ENCODE peak calls at places on chromosomes 7 and 10, in eight cellular contexts. Y is activated B cell treated with CpG ODN at 0.5 μM for 24 hours, A is left ventricle myocardium inferior, L is OCI-LY7, N is Panc1, Z is transverse colon, P is progenitor cell of endocrine pancreas, U is NB4. W is an unnamed sample.

GRCh38 chr10:26946103-26946907 is 85.5 kb upstream of the ABI1 start:
- DNase-seq in Y (no peak), A (no peak), L (no peak), N (no peak), Z (no peak), P (no peak), U (no peak), W (no peak)

GRCh38 chr7:93894966-93895650 is 4.6 kb upstream of the TFPI2 start:
- DNase-seq in Y (no peak), A (no peak), L (no peak), N (no peak), Z (no peak), P (no peak), U (no peak), W (no peak)

GRCh38 chr10:73875139-73875475 is 752 bp upstream of the CAMK2G start:
- DNase-seq in Y (no peak), A (no peak), L (peak; percentile 38), N (no peak), Z (no peak), P (no peak), U (no peak), W (no peak)

GRCh38 chr10:133422821-133423771 is 1.3 kb downstream of the SPRN start:
- DNase-seq in Y (no peak), A (no peak), L (no peak), N (no peak), Z (no peak), P (no peak), U (no peak), W (no peak)

GRCh38 chr7:108049962-108050361 is 47.0 kb upstream of the LAMB1 start:
- DNase-seq in Y (no peak), A (no peak), L (no peak), N (no peak), Z (no peak), P (no peak), U (no peak), W (no peak)

GRCh38 chr10:52170776-52171175 is 143.3 kb upstream of the DKK1 start:
- DNase-seq in Y (no peak), A (no peak), L (no peak), N (no peak), Z (no peak), P (no peak), U (no peak), W (no peak)

GRCh38 chr7:34846976-34847375 is 189.0 kb downstream of the NPSR1 start:
- DNase-seq in Y (no peak), A (no peak), L (no peak), N (no peak), Z (no peak), P (no peak), U (no peak), W (no peak)

GRCh38 chr10:97412891-97413304 is 11.8 kb upstream of the RRP12 start:
- DNase-seq in Y (no peak), A (no peak), L (no peak), N (no peak), Z (no peak), P (no peak), U (no peak), W (no peak)

GRCh38 chr10:24219963-24220362 is 11.0 kb downstream of the KIAA1217 start:
- DNase-seq in Y (no peak), A (no peak), L (no peak), N (no peak), Z (no peak), P (no peak), U (no peak), W (no peak)

GRCh38 chr7:7261863-7262262 is 79.5 kb downstream of the C1GALT1 start:
- DNase-seq in Y (no peak), A (no peak), L (no peak), N (no peak), Z (no peak), P (no peak), U (no peak), W (no peak)

GRCh38 chr7:94525917-94526316 is 16.3 kb downstream of the CASD1 start:
- DNase-seq in Y (no peak), A (no peak), L (no peak), N (no peak), Z (no peak), P (no peak), U (no peak), W (no peak)

GRCh38 chr10:11406746-11407145 is 204.7 kb downstream of the USP6NL start:
- DNase-seq in Y (no peak), A (no peak), L (no peak), N (no peak), Z (no peak), P (no peak), U (no peak), W (no peak)

GRCh38 chr10:58453098-58453497 is 59.6 kb upstream of the BICC1 start:
- DNase-seq in Y (no peak), A (no peak), L (no peak), N (no peak), Z (no peak), P (no peak), U (no peak), W (no peak)

GRCh38 chr7:77813180-77813579 is 14.6 kb downstream of the PHTF2 start:
- DNase-seq in Y (no peak), A (no peak), L (no peak), N (no peak), Z (no peak), P (no peak), U (no peak), W (no peak)

GRCh38 chr10:13792011-13792410 is 205.2 kb downstream of the PRPF18 start:
- DNase-seq in Y (no peak), A (peak; percentile 77), L (no peak), N (no peak), Z (peak; percentile 42), P (no peak), U (no peak), W (no peak)

GRCh38 chr7:138875794-138876193 is 77.8 kb upstream of the ATP6V0A4 start:
- DNase-seq in Y (no peak), A (no peak), L (no peak), N (peak; percentile 91), Z (no peak), P (no peak), U (peak; percentile 91), W (no peak)

GRCh38 chr10:60816624-60817023 is 38.3 kb downstream of the CDK1 start:
- DNase-seq in Y (no peak), A (no peak), L (peak; percentile 76), N (peak; percentile 72), Z (peak; percentile 34), P (no peak), U (peak; percentile 82), W (no peak)

GRCh38 chr7:120742370-120742769 is 115.6 kb downstream of the TSPAN12 start:
- DNase-seq in Y (no peak), A (no peak), L (no peak), N (no peak), Z (no peak), P (no peak), U (no peak), W (no peak)

GRCh38 chr10:125017547-125018298 is 75.8 kb downstream of the ZRANB1 start:
- DNase-seq in Y (no peak), A (peak; percentile 6), L (no peak), N (no peak), Z (no peak), P (no peak), U (no peak), W (no peak)

GRCh38 chr10:113712755-113713154 is 33.0 kb downstream of the CASP7 start:
- DNase-seq in Y (no peak), A (no peak), L (no peak), N (no peak), Z (peak; percentile 55), P (no peak), U (no peak), W (no peak)

GRCh38 chr10:122347162-122347561 is 27.3 kb upstream of the PLEKHA1 start:
- DNase-seq in Y (no peak), A (no peak), L (no peak), N (no peak), Z (no peak), P (no peak), U (no peak), W (no peak)

GRCh38 chr7:32500922-32501341 is 5.6 kb downstream of the AVL9 start:
- DNase-seq in Y (no peak), A (no peak), L (no peak), N (no peak), Z (no peak), P (no peak), U (peak; percentile 88), W (peak; percentile 48)

GRCh38 chr7:98078197-98078870 is 28.3 kb upstream of the LMTK2 start:
- DNase-seq in Y (no peak), A (no peak), L (no peak), N (no peak), Z (no peak), P (no peak), U (no peak), W (no peak)

DNA sequence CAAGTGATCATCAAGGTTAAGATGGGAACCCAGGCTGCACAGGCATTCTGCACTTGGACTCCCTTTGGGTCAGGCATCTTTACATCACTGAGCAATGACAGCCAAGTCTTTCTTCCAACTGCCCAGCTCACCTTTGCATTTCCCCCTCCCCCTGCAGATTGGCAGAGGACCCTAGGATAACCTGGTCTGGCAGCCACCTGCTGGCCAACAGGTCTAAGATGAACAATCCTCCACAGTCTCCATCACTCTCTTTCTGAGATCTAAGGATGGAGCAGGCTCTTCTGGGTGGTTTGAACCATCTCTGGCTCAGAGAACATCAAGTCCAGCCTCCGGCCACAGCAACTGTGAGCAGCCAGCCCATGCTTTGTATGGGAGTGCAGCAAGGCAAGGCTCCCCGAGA is 75.8 kb downstream of the RAB11FIP2 start:
- DNase-seq in Y (no peak), A (no peak), L (no peak), N (no peak), Z (no peak), P (no peak), U (no peak), W (no peak)
- TF ChIP-seq CTCF in Y (no peak), A (no peak), L (no peak), N (no peak), Z (no peak), P (no peak), U (no peak), W (no peak)

GRCh38 chr10:44627591-44628354 is 242.9 kb upstream of the CXCL12 start:
- DNase-seq in Y (no peak), A (no peak), L (no peak), N (no peak), Z (no peak), P (no peak), U (no peak), W (no peak)
- TF ChIP-seq CTCF in Y (no peak), A (no peak), L (no peak), N (no peak), Z (no peak), P (no peak), U (no peak), W (no peak)

DNA sequence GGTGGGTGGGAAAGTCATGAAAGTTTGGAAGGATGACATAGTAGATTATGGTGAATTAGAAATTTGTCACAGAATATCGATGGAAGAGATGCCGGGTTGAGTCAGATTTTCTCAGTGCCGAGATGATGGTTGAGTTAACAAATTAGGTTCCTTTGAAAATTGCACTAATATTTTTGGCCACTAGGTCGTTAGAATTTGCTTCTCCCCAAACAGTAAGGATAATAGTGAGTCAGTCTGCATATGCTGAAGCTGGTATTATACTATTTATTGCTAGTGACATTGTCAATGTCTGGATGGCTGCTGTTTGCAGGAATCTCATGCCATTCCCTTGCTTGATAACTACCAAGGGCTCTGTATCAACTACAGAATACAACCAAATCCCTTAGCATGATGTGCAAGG is 37.7 kb upstream of the MINDY3 start:
- DNase-seq in Y (no peak), A (no peak), L (peak; percentile 18), N (no peak), Z (no peak), P (no peak), U (peak; percentile 12), W (no peak)
- TF ChIP-seq CTCF in Y (no peak), A (peak; percentile 23), L (peak; percentile 65), N (peak; percentile 26), Z (peak; percentile 25), P (peak; percentile 44), U (no peak), W (peak; percentile 46)

GRCh38 chr7:137091396-137091795 is 222.9 kb downstream of the CHRM2 start:
- DNase-seq in Y (no peak), A (no peak), L (no peak), N (no peak), Z (no peak), P (no peak), U (peak; percentile 17), W (no peak)
- TF ChIP-seq CTCF in Y (no peak), A (peak; percentile 47), L (no peak), N (peak; percentile 10), Z (no peak), P (peak; percentile 44), U (no peak), W (no peak)

W was measured in CD14-positive monocyte.